ENCODE peak calls at places on chromosomes 12 and 14, in four cellular contexts. W, A, T and Y are unnamed samples.

GRCh38 chr14:98503086-98503815 is 768.7 kb downstream of the BCL11B start:
- DNase-seq in A (no peak), T (peak), W (no peak), Y (no peak)

GRCh38 chr12:120761581-120761980 is 36.0 kb downstream of the ACADS start:
- DNase-seq in T (peak), A (no peak), W (no peak), Y (no peak)

GRCh38 chr12:68497702-68498101 is 113.0 kb upstream of the RAP1B start:
- DNase-seq in T (peak), W (no peak), A (no peak), Y (no peak)

GRCh38 chr12:123398918-123399617 is 15.1 kb downstream of the KMT5A start:
- DNase-seq in A (no peak), T (no peak), W (peak), Y (no peak)

GRCh38 chr12:52089491-52089890 is 10.0 kb downstream of the SMIM41 start:
- DNase-seq in T (no peak), A (no peak), W (no peak), Y (no peak)

GRCh38 chr12:53365245-53365904 is 14.6 kb upstream of the SP1 start:
- DNase-seq in A (no peak), T (peak), W (no peak), Y (no peak)

GRCh38 chr14:55366271-55366670 is 45.4 kb downstream of the ATG14 start:
- DNase-seq in W (no peak), A (no peak), T (peak), Y (no peak)

GRCh38 chr12:52517005-52517835 is 3.0 kb downstream of the KRT5 start:
- DNase-seq in W (no peak), A (no peak), T (peak), Y (peak)

GRCh38 chr14:69699743-69700309 is 67.1 kb upstream of the SRSF5 start:
- DNase-seq in W (no peak), A (no peak), T (no peak), Y (no peak)

GRCh38 chr14:103729496-103730448 is 14.2 kb downstream of the ZFYVE21 start:
- DNase-seq in A (no peak), T (no peak), W (peak), Y (no peak)

GRCh38 chr12:13336216-13336615 is 139.7 kb downstream of the EMP1 start:
- DNase-seq in A (no peak), W (no peak), T (no peak), Y (no peak)

GRCh38 chr12:110266980-110267620 is 13.9 kb upstream of the ATP2A2 start:
- DNase-seq in W (peak), A (peak), T (peak), Y (no peak)

GRCh38 chr12:127893875-127894635 is 372.9 kb upstream of the TMEM132C start:
- DNase-seq in T (no peak), W (no peak), A (no peak), Y (no peak)

GRCh38 chr14:102590667-102591099 is 1.8 kb upstream of the RCOR1 start:
- DNase-seq in W (peak), A (no peak), T (peak), Y (peak)

GRCh38 chr12:67637718-67638117 is 10.8 kb upstream of the DYRK2 start:
- DNase-seq in A (no peak), T (no peak), W (no peak), Y (no peak)

GRCh38 chr14:90756755-90757345 is 59.4 kb downstream of the TTC7B start:
- DNase-seq in T (no peak), A (no peak), W (no peak), Y (no peak)

GRCh38 chr14:68807148-68807600 is 14.3 kb upstream of the ZFP36L1 start:
- DNase-seq in W (peak), T (peak), A (no peak), Y (no peak)

GRCh38 chr14:91105673-91106072 is 8.2 kb upstream of the DGLUCY start:
- DNase-seq in T (peak), A (no peak), W (no peak), Y (no peak)

GRCh38 chr12:54984602-54985376 is at the start of gene TESPA1:
- DNase-seq in W (peak), A (no peak), T (no peak), Y (no peak)

GRCh38 chr14:34501997-34502396 is 37.5 kb downstream of the EAPP start:
- DNase-seq in W (no peak), A (no peak), T (no peak), Y (no peak)

GRCh38 chr14:63517354-63517753 is 25.8 kb downstream of the PPP2R5E start:
- DNase-seq in A (no peak), T (no peak), W (no peak), Y (no peak)

GRCh38 chr14:90655829-90656228 is 160.4 kb downstream of the TTC7B start:
- DNase-seq in A (no peak), W (no peak), T (no peak), Y (no peak)

GRCh38 chr14:105059035-105059916 is 6.0 kb downstream of the GPR132 start:
- DNase-seq in T (peak), A (no peak), W (no peak), Y (no peak)

GRCh38 chr14:22163051-22163450 is 426.0 kb downstream of the DAD1 start:
- DNase-seq in A (no peak), W (no peak), T (peak), Y (no peak)

GRCh38 chr12:70637686-70638085 is 457 bp upstream of the PTPRB start:
- DNase-seq in T (no peak), A (no peak), W (no peak), Y (no peak)

GRCh38 chr12:120709976-120710804 is at the start of gene UNC119B:
- DNase-seq in A (peak), W (peak), T (peak), Y (peak)

GRCh38 chr12:19744760-19745218 is 305.5 kb downstream of the AEBP2 start:
- DNase-seq in T (peak), W (no peak), A (no peak), Y (no peak)

GRCh38 chr12:120100630-120101029 is 15.9 kb downstream of the RAB35 start:
- DNase-seq in W (peak), T (no peak), A (no peak), Y (no peak)

GRCh38 chr12:16037533-16037932 is 126.4 kb downstream of the DERA start:
- DNase-seq in T (no peak), W (no peak), A (no peak), Y (no peak)

GRCh38 chr14:24411468-24412454 is 13.0 kb downstream of the NYNRIN start:
- DNase-seq in A (no peak), W (peak), T (peak), Y (no peak)
- TF ChIP-seq CTCF in A (peak), W (no peak), T (peak), Y (peak)

DNA sequence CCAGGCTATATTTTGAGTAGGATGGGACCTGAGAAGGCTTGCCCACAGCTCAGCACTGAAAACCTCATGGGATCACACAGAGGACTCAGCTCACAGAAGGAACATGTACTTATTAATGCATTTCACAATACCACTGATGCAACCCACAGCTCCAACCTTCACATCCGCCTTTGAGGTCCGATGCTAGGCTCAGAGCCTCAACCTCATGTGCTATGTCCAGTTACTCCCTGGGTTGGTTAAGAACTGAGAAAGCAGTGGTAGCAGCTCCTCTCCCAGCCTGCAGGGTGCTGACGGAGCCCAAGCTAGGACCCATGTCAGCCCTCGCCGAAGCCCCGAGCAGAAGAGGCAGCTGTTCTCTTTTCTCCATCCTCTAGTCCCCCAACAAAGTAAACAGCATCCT is 52.9 kb downstream of the SPTB start:
- DNase-seq in A (no peak), T (peak), W (no peak), Y (no peak)
- TF ChIP-seq CTCF in A (no peak), T (no peak), W (no peak), Y (no peak)

GRCh38 chr12:45263587-45263986 is 47.7 kb downstream of the ANO6 start:
- DNase-seq in A (no peak), W (no peak), T (no peak), Y (no peak)

GRCh38 chr12:45268672-45269406 is 52.9 kb downstream of the ANO6 start:
- DNase-seq in T (peak), A (peak), W (peak), Y (no peak)

GRCh38 chr12:45273717-45274271 is 57.9 kb downstream of the ANO6 start:
- DNase-seq in T (peak), W (no peak), A (no peak), Y (no peak)

GRCh38 chr12:45269407-45269741 is 53.5 kb downstream of the ANO6 start:
- DNase-seq in W (no peak), A (no peak), T (no peak), Y (no peak)
- TF ChIP-seq CTCF in W (no peak), A (no peak), T (no peak), Y (no peak)

GRCh38 chr14:95855606-95856005 is 21.0 kb upstream of the TUNAR start:
- DNase-seq in W (no peak), A (no peak), T (no peak), Y (no peak)

GRCh38 chr14:95849761-95850160 is 26.9 kb upstream of the TUNAR start:
- DNase-seq in A (no peak), T (no peak), W (no peak), Y (no peak)

GRCh38 chr14:95850429-95850828 is 26.2 kb upstream of the TUNAR start:
- DNase-seq in W (no peak), A (no peak), T (no peak), Y (no peak)
- TF ChIP-seq CTCF in W (no peak), A (no peak), T (no peak), Y (no peak)

GRCh38 chr12:106123110-106123509 is 15.6 kb downstream of the NUAK1 start:
- DNase-seq in T (no peak), W (no peak), A (no peak), Y (no peak)
- TF ChIP-seq CTCF in T (no peak), W (no peak), A (no peak), Y (no peak)

GRCh38 chr14:65600742-65601141 is 188.2 kb downstream of the FUT8 start:
- DNase-seq in T (peak), W (no peak), A (no peak), Y (no peak)

GRCh38 chr14:65604535-65604934 is 192.0 kb downstream of the FUT8 start:
- DNase-seq in A (no peak), T (no peak), W (no peak), Y (no peak)

GRCh38 chr14:65599375-65599774 is 186.8 kb downstream of the FUT8 start:
- DNase-seq in A (no peak), T (no peak), W (no peak), Y (no peak)

DNA sequence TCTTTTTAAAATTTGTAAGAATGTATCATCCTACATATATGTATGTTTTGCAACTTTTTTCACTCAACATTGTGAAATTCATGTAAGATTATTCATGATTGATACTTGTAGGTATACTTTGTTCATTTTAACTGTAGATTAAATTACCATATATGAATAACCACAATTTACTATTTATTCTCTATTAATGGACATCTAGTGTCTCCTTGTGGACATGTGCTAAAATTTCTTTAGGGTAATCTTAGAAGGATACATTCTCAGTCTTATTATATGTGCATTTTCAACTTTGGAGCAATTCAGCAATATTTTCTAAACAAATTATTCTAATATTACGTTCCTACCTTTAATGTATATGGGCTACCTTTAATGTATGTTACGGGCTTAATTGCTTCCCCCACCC is 192.4 kb downstream of the FUT8 start:
- DNase-seq in W (no peak), A (no peak), T (peak), Y (no peak)
- TF ChIP-seq CTCF in W (no peak), A (no peak), T (no peak), Y (no peak)

DNA sequence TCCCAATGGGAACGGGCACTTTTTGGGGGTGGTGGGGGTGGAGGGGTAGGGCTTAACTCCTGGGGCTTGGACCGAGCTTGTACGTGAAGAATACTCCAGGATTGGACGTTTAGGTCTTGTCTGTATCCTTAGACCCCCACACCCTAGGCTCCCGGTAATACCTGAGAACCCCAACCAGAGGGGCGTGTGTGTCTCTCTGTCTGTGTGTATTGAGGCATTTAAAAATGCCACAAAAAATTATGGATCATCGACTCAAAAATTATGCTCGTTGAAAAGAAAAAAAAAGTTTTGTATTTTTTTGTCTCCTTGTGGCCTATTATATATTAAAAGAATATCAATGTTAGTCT is 456 bp downstream of the PPFIBP1 start:
- DNase-seq in T (no peak), A (no peak), W (no peak), Y (no peak)
- TF ChIP-seq CTCF in T (no peak), A (no peak), W (no peak), Y (no peak)

GRCh38 chr12:75488553-75488952 is 8.0 kb downstream of the GLIPR1 start:
- DNase-seq in W (no peak), T (peak), A (no peak), Y (no peak)
- TF ChIP-seq CTCF in W (no peak), T (peak), A (peak), Y (peak)

GRCh38 chr12:85642810-85643209 is 193.4 kb downstream of the RASSF9 start:
- DNase-seq in W (no peak), T (peak), A (no peak), Y (no peak)
- TF ChIP-seq CTCF in W (no peak), T (peak), A (no peak), Y (peak)